ENCODE peak calls at places on chromosomes 12 and 14, in nine cellular contexts. B is pancreas; I is A172; N is activated naive CD8-positive, alpha-beta T cell treated with anti-CD3 and anti-CD28 coated beads for 36 hours; T is T-helper 17 cell; U is RWPE1; G is epithelial cell of prostate; J is NCI-H510A treated with DMSO at 0.1 percent for 48 hours; W is GM18507. C is an unnamed sample.

GRCh38 chr12:70154087-70154486 is 89.1 kb upstream of the CNOT2 start:
- DNase-seq in G (peak), U (no peak), J (no peak), B (no peak), T (no peak), I (peak), N (no peak), W (no peak), C (no peak)

GRCh38 chr12:85575115-85576096 is 260.8 kb downstream of the RASSF9 start:
- DNase-seq in U (peak), W (peak), N (peak), G (no peak), I (peak), T (no peak), J (peak), B (peak), C (peak)

GRCh38 chr14:87067061-87067460 is 925.9 kb downstream of the GALC start:
- DNase-seq in G (no peak), B (no peak), J (no peak), T (no peak), I (no peak), W (no peak), U (no peak), N (no peak), C (no peak)

GRCh38 chr14:64115401-64115800 is 178.8 kb downstream of the ESR2 start:
- DNase-seq in I (no peak), J (no peak), B (no peak), G (no peak), N (no peak), T (no peak), U (no peak), W (no peak), C (no peak)

GRCh38 chr14:51395361-51395849 is 155.4 kb downstream of the TMX1 start:
- DNase-seq in T (no peak), U (peak), B (no peak), W (no peak), N (no peak), I (peak), G (peak), J (no peak), C (no peak)

GRCh38 chr12:4169959-4170358 is 103.6 kb upstream of the CCND2 start:
- DNase-seq in I (no peak), N (no peak), J (no peak), U (no peak), W (no peak), G (no peak), T (no peak), B (no peak), C (no peak)

GRCh38 chr12:78118486-78118885 is 287.8 kb downstream of the NAV3 start:
- DNase-seq in I (no peak), B (no peak), N (no peak), G (no peak), J (no peak), W (no peak), U (no peak), T (no peak), C (no peak)

GRCh38 chr14:23582906-23583760 is 4.5 kb upstream of the JPH4 start:
- DNase-seq in G (no peak), N (no peak), T (no peak), B (no peak), W (no peak), U (no peak), J (no peak), I (no peak), C (no peak)

C was measured in NCI-H1417 treated with DMSO at 0.1 percent for 48 hours.